ENCODE peak calls at places on chromosomes 4 and X, in five cellular contexts. M is fibroblast of the aortic adventitia, T is GM23248, F is brain microvascular endothelial cell, A is fibroblast of lung. N is an unnamed sample.

GRCh38 chr4:73193155-73193554 is 65.4 kb downstream of the ANKRD17 start:
- DNase-seq in M (no peak), A (no peak), T (no peak), F (no peak), N (no peak)

GRCh38 chrX:108699368-108699767 is 37.0 kb downstream of the IRS4 start:
- DNase-seq in A (peak), F (peak), M (peak), T (peak), N (peak)

GRCh38 chr4:110869862-110870577 is 247.1 kb upstream of the PITX2 start:
- DNase-seq in M (peak), T (peak), F (no peak), A (no peak), N (no peak)

GRCh38 chr4:2275546-2276251 is 13.8 kb upstream of the MXD4 start:
- DNase-seq in A (no peak), T (no peak), F (no peak), M (no peak), N (no peak)

GRCh38 chr4:162497564-162498167 is 333.9 kb upstream of the FSTL5 start:
- DNase-seq in T (peak), A (peak), F (peak), M (peak), N (peak)

GRCh38 chrX:130575831-130576404 is 174.1 kb downstream of the RBMX2 start:
- DNase-seq in T (peak), F (peak), A (peak), M (peak), N (peak)

GRCh38 chr4:182277402-182277801 is 34.2 kb downstream of the TENM3 start:
- DNase-seq in T (no peak), M (no peak), A (peak), F (peak), N (no peak)

GRCh38 chr4:13559414-13559813 is 15.1 kb upstream of the NKX3-2 start:
- DNase-seq in M (peak), T (peak), A (peak), F (peak), N (no peak)

GRCh38 chr4:82578935-82579334 is 17.1 kb upstream of the TMEM150C start:
- DNase-seq in T (peak), M (no peak), F (peak), A (no peak), N (no peak)

GRCh38 chr4:140863187-140863586 is 107.0 kb upstream of the TBC1D9 start:
- DNase-seq in F (no peak), A (no peak), T (no peak), M (no peak), N (no peak)

GRCh38 chr4:76550966-76551780 is 116.1 kb downstream of the SHROOM3 start:
- DNase-seq in T (no peak), F (no peak), M (no peak), A (peak), N (peak)

GRCh38 chr4:26819026-26819425 is 41.6 kb upstream of the STIM2 start:
- DNase-seq in A (no peak), T (no peak), M (no peak), F (no peak), N (no peak)

GRCh38 chrX:1205681-1206611 is 6.5 kb downstream of the CRLF2 start:
- DNase-seq in T (peak), M (peak), A (peak), F (peak), N (peak)

GRCh38 chr4:185914583-185915199 is 102.7 kb upstream of the SORBS2 start:
- DNase-seq in T (no peak), M (no peak), A (peak), F (peak), N (no peak)

GRCh38 chrX:1491851-1492349 is 39.2 kb upstream of the ASMTL start:
- DNase-seq in T (peak), F (peak), M (no peak), A (no peak), N (peak)

GRCh38 chr4:84482564-84483563 is 16.2 kb downstream of the NKX6-1 start:
- DNase-seq in T (peak), M (no peak), A (no peak), F (peak), N (no peak)

GRCh38 chrX:107288676-107289075 is 82.3 kb downstream of the DNAAF6 start:
- DNase-seq in M (no peak), F (no peak), T (no peak), A (no peak), N (no peak)

GRCh38 chrX:115356369-115356768 is 66.9 kb downstream of the LUZP4 start:
- DNase-seq in A (no peak), M (no peak), T (no peak), F (no peak), N (no peak)

GRCh38 chr4:163681208-163681821 is 186.8 kb downstream of the TMA16 start:
- DNase-seq in F (no peak), A (no peak), M (peak), T (peak), N (peak)

GRCh38 chr4:104491396-104491821 is 3.3 kb downstream of the CXXC4 start:
- DNase-seq in F (no peak), M (no peak), T (peak), A (peak), N (peak)

GRCh38 chr4:8270418-8270771 is 841 bp downstream of the HTRA3 start:
- DNase-seq in F (no peak), M (no peak), T (no peak), A (no peak), N (no peak)

GRCh38 chr4:8268211-8268610 is 1.3 kb upstream of the HTRA3 start:
- DNase-seq in T (no peak), M (no peak), F (no peak), A (no peak), N (no peak)

GRCh38 chr4:8267077-8267476 is 2.5 kb upstream of the HTRA3 start:
- DNase-seq in T (peak), F (no peak), M (peak), A (no peak), N (peak)

GRCh38 chr4:8269535-8270417 is at the start of gene HTRA3:
- DNase-seq in F (no peak), T (peak), M (peak), A (peak), N (no peak)

DNA sequence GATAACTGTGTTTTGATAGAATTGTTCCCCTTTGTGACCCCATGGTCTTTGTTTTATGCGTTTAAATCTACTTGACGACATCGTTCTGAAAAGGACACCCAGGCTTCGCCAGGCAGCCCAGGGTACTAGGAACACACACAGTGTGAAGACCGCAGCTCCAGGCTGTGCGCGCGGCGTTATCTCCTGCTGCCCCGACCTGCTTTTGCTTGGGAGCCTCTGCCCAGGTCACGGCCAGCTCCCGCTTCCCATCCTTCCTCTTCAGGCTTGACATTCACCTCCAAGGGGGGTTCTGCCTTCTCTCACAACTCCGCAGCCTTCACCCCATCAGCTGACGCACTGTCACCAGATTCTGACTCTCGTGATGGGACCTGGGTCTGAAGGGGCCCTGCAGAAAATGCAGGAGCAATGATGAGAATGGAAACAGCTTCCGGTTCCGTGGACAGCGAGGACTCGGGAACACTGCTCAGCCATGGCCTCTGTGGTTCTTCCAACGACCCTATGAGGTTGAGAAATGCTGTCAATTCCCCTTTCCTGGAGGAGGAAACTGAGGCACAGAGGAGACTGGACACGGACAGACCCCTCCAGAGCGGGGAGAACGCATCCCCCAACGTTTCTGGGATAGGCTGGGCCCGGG is 536 bp upstream of the HTRA3 start:
- DNase-seq in A (no peak), F (no peak), M (no peak), T (no peak), N (no peak)
- H3K4me3 ChIP-seq in A (no peak), F (no peak), M (peak), T (peak), N (no peak)

GRCh38 chrX:16882188-16882587 is 12.0 kb upstream of the RBBP7 start:
- DNase-seq in F (no peak), T (peak), A (peak), M (peak), N (no peak)
- H3K4me3 ChIP-seq in F (peak), T (peak), A (no peak), M (no peak), N (peak)

DNA sequence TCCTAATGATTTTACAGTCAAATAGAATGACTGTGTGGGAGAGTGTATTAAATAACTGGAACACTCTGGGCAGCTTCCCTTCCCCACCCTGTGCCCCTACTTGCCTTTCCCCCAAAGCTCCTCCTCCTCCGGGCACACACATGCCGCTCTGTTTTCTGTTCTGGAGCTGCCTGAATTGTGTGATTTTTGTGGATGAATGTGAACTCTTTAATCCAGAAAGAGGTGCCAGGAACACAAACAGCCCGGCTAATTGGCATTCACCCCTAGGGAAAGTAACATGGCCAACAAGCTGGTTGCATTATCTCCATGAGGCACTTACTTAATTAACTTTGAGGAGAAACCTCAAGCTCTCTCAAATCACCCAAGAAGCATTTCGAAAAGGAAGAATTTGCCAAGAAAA is 28.2 kb downstream of the FGF2 start:
- DNase-seq in M (peak), F (no peak), A (no peak), T (no peak), N (no peak)
- H3K4me3 ChIP-seq in M (peak), F (peak), A (no peak), T (peak), N (no peak)

GRCh38 chrX:86002076-86002896 is 45.1 kb downstream of the CHM start:
- DNase-seq in F (peak), T (no peak), A (peak), M (peak), N (no peak)
- H3K4me3 ChIP-seq in F (no peak), T (no peak), A (no peak), M (no peak), N (no peak)

GRCh38 chr4:8200302-8200975 is 1.3 kb downstream of the SH3TC1 start:
- DNase-seq in M (no peak), T (no peak), A (no peak), F (no peak), N (no peak)

GRCh38 chr4:8202108-8202507 is 3.0 kb downstream of the SH3TC1 start:
- DNase-seq in A (no peak), M (no peak), T (no peak), F (no peak), N (no peak)

GRCh38 chr4:8199594-8200301 is 658 bp downstream of the SH3TC1 start:
- DNase-seq in A (no peak), F (no peak), T (no peak), M (no peak), N (no peak)

GRCh38 chr4:8202526-8203375 is 3.7 kb downstream of the SH3TC1 start:
- DNase-seq in M (no peak), F (no peak), T (no peak), A (no peak), N (no peak)

GRCh38 chr4:8201341-8201781 is 2.3 kb downstream of the SH3TC1 start:
- DNase-seq in A (no peak), M (no peak), T (no peak), F (no peak), N (no peak)
- H3K4me3 ChIP-seq in A (no peak), M (no peak), T (no peak), F (no peak), N (peak)

GRCh38 chr4:118684873-118685811 is at the start of gene METTL14:
- DNase-seq in A (peak), M (peak), F (peak), T (peak), N (peak)

GRCh38 chr4:118682928-118683327 is 2.3 kb upstream of the METTL14 start:
- DNase-seq in M (peak), T (peak), A (peak), F (no peak), N (peak)

GRCh38 chr4:118680808-118681207 is 4.4 kb upstream of the METTL14 start:
- DNase-seq in T (peak), M (no peak), A (no peak), F (no peak), N (no peak)

GRCh38 chr4:118683513-118683912 is 1.7 kb upstream of the METTL14 start:
- DNase-seq in T (no peak), A (no peak), M (peak), F (no peak), N (peak)
- H3K4me3 ChIP-seq in T (no peak), A (no peak), M (no peak), F (no peak), N (no peak)

DNA sequence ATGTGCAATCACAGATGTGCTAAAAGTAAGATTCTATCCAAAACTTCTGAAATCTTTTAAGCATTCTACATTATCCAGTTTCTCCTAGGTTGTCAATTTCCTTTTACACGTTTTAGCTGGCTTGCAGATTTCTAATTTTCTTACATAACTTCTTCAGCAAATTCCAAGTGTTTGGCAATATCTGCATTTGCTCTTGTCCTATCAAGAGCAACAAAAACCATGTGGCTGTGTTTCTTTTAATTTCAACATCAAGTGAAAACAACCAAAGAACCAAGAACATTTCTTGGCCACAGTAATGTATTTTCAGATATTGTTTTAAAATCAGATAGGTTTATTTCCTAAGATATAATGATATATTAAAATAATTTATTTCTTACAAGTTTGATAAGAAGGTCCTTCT is 131.2 kb upstream of the NAP1L5 start:
- DNase-seq in F (no peak), M (peak), A (no peak), T (no peak), N (no peak)
- H3K4me3 ChIP-seq in F (no peak), M (no peak), A (no peak), T (no peak), N (no peak)

GRCh38 chr4:184810720-184811119 is 15.0 kb downstream of the ACSL1 start:
- DNase-seq in A (no peak), M (no peak), F (no peak), T (no peak), N (no peak)

GRCh38 chr4:184811484-184812180 is 14.1 kb downstream of the ACSL1 start:
- DNase-seq in T (no peak), A (no peak), F (no peak), M (no peak), N (no peak)

GRCh38 chr4:184814686-184815045 is 11.1 kb downstream of the ACSL1 start:
- DNase-seq in T (peak), F (no peak), M (no peak), A (peak), N (no peak)

GRCh38 chr4:184812651-184813181 is 13.1 kb downstream of the ACSL1 start:
- DNase-seq in T (peak), M (peak), A (peak), F (peak), N (no peak)

DNA sequence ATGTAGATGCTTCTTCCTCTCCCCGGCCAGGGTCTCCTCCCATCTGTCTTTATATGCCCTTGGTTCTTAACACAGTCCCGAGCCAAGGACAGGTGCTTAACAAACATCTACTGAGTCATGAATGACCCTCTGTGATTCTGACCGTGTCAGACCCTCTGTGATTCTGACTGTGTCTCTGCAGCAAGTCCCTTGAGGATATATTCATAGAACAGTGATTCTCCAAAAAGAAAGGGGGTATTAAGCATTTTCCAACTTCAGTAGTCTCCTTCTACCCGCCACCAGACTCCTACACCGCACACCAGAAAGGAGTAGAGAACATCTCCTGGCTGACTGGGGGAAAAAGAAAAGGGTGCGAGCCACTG is 13.6 kb downstream of the ACSL1 start:
- DNase-seq in A (no peak), M (no peak), T (no peak), F (no peak), N (no peak)
- H3K4me3 ChIP-seq in A (no peak), M (no peak), T (no peak), F (no peak), N (no peak)

GRCh38 chr4:6902318-6903042 is 7.1 kb upstream of the TBC1D14 start:
- DNase-seq in M (no peak), A (no peak), F (no peak), T (no peak), N (no peak)
- H3K4me3 ChIP-seq in M (no peak), A (no peak), F (no peak), T (no peak), N (no peak)

GRCh38 chr4:37455301-37456062 is 210.9 kb downstream of the NWD2 start:
- DNase-seq in T (no peak), M (no peak), F (no peak), A (no peak), N (no peak)
- H3K4me3 ChIP-seq in T (no peak), M (no peak), F (no peak), A (no peak), N (no peak)